ENCODE peak calls at places on chromosomes 6 and 20, in six cellular contexts. One of them, this sample, is unnamed.

GRCh38 chr6:43076093-43076927 is at the start of gene PTK7:
- DNase-seq in neural progenitor cell: peak
- DNase-seq in T-helper 9 cell: no peak
- DNase-seq in neural crest cell: peak
- DNase-seq in effector memory CD4-positive, alpha-beta T cell: no peak
- DNase-seq in GM10248: no peak
- DNase-seq in this sample: no peak

GRCh38 chr6:18656506-18656905 is 269.4 kb downstream of the RNF144B start:
- DNase-seq in neural progenitor cell: no peak
- DNase-seq in T-helper 9 cell: no peak
- DNase-seq in neural crest cell: no peak
- DNase-seq in effector memory CD4-positive, alpha-beta T cell: no peak
- DNase-seq in GM10248: no peak
- DNase-seq in this sample: peak

GRCh38 chr6:107670792-107671199 is 153.3 kb downstream of the SCML4 start:
- DNase-seq in neural progenitor cell: peak
- DNase-seq in T-helper 9 cell: no peak
- DNase-seq in neural crest cell: peak
- DNase-seq in effector memory CD4-positive, alpha-beta T cell: no peak
- DNase-seq in GM10248: peak
- DNase-seq in this sample: no peak

GRCh38 chr6:136790411-136791295 is 1.6 kb downstream of the MAP3K5 start:
- DNase-seq in neural progenitor cell: no peak
- DNase-seq in T-helper 9 cell: no peak
- DNase-seq in neural crest cell: no peak
- DNase-seq in effector memory CD4-positive, alpha-beta T cell: no peak
- DNase-seq in GM10248: no peak
- DNase-seq in this sample: no peak

GRCh38 chr20:46255440-46256104 is 52.7 kb downstream of the CDH22 start:
- DNase-seq in neural progenitor cell: no peak
- DNase-seq in T-helper 9 cell: peak
- DNase-seq in neural crest cell: no peak
- DNase-seq in effector memory CD4-positive, alpha-beta T cell: no peak
- DNase-seq in GM10248: no peak
- DNase-seq in this sample: peak

GRCh38 chr20:61925555-61926252 is 140.0 kb downstream of the TAF4 start:
- DNase-seq in neural progenitor cell: no peak
- DNase-seq in T-helper 9 cell: no peak
- DNase-seq in neural crest cell: no peak
- DNase-seq in effector memory CD4-positive, alpha-beta T cell: no peak
- DNase-seq in GM10248: no peak
- DNase-seq in this sample: no peak

GRCh38 chr20:35976012-35976411 is 7.6 kb downstream of the CNBD2 start:
- DNase-seq in neural progenitor cell: no peak
- DNase-seq in T-helper 9 cell: no peak
- DNase-seq in neural crest cell: no peak
- DNase-seq in effector memory CD4-positive, alpha-beta T cell: no peak
- DNase-seq in GM10248: no peak
- DNase-seq in this sample: no peak

GRCh38 chr20:53597521-53598120 is 4.0 kb upstream of the ZNF217 start:
- DNase-seq in neural progenitor cell: no peak
- DNase-seq in T-helper 9 cell: no peak
- DNase-seq in neural crest cell: no peak
- DNase-seq in effector memory CD4-positive, alpha-beta T cell: no peak
- DNase-seq in GM10248: no peak
- DNase-seq in this sample: no peak

GRCh38 chr6:24936641-24937317 is 1.0 kb upstream of the RIPOR2 start:
- DNase-seq in neural progenitor cell: no peak
- DNase-seq in T-helper 9 cell: peak
- DNase-seq in neural crest cell: no peak
- DNase-seq in effector memory CD4-positive, alpha-beta T cell: peak
- DNase-seq in GM10248: peak
- DNase-seq in this sample: peak

GRCh38 chr6:129704708-129705107 is 5.3 kb downstream of the ARHGAP18 start:
- DNase-seq in neural progenitor cell: no peak
- DNase-seq in T-helper 9 cell: no peak
- DNase-seq in neural crest cell: no peak
- DNase-seq in effector memory CD4-positive, alpha-beta T cell: no peak
- DNase-seq in GM10248: no peak
- DNase-seq in this sample: no peak

GRCh38 chr6:104606361-104606760 is 253.4 kb downstream of the HACE1 start:
- DNase-seq in neural progenitor cell: peak
- DNase-seq in T-helper 9 cell: no peak
- DNase-seq in neural crest cell: no peak
- DNase-seq in effector memory CD4-positive, alpha-beta T cell: no peak
- DNase-seq in GM10248: no peak
- DNase-seq in this sample: no peak

GRCh38 chr6:26493258-26493657 is 6.8 kb upstream of the BTN1A1 start:
- DNase-seq in neural progenitor cell: no peak
- DNase-seq in T-helper 9 cell: no peak
- DNase-seq in neural crest cell: no peak
- DNase-seq in effector memory CD4-positive, alpha-beta T cell: no peak
- DNase-seq in GM10248: peak
- DNase-seq in this sample: no peak

GRCh38 chr6:46903175-46903574 is 18.6 kb downstream of the ADGRF5 start:
- DNase-seq in neural progenitor cell: no peak
- DNase-seq in T-helper 9 cell: no peak
- DNase-seq in neural crest cell: no peak
- DNase-seq in effector memory CD4-positive, alpha-beta T cell: no peak
- DNase-seq in GM10248: no peak
- DNase-seq in this sample: no peak

GRCh38 chr20:35768731-35769664 is 2.8 kb upstream of the PHF20 start:
- DNase-seq in neural progenitor cell: peak
- DNase-seq in T-helper 9 cell: no peak
- DNase-seq in neural crest cell: peak
- DNase-seq in effector memory CD4-positive, alpha-beta T cell: peak
- DNase-seq in GM10248: peak
- DNase-seq in this sample: peak

GRCh38 chr6:159100789-159101182 is 56.0 kb upstream of the TAGAP start:
- DNase-seq in neural progenitor cell: no peak
- DNase-seq in T-helper 9 cell: no peak
- DNase-seq in neural crest cell: no peak
- DNase-seq in effector memory CD4-positive, alpha-beta T cell: no peak
- DNase-seq in GM10248: no peak
- DNase-seq in this sample: no peak

GRCh38 chr20:48702388-48703041 is 125.3 kb downstream of the PREX1 start:
- DNase-seq in neural progenitor cell: no peak
- DNase-seq in T-helper 9 cell: no peak
- DNase-seq in neural crest cell: no peak
- DNase-seq in effector memory CD4-positive, alpha-beta T cell: no peak
- DNase-seq in GM10248: no peak
- DNase-seq in this sample: peak

GRCh38 chr20:9269280-9269971 is 200.5 kb downstream of the PLCB4 start:
- DNase-seq in neural progenitor cell: no peak
- DNase-seq in T-helper 9 cell: no peak
- DNase-seq in neural crest cell: no peak
- DNase-seq in effector memory CD4-positive, alpha-beta T cell: no peak
- DNase-seq in GM10248: no peak
- DNase-seq in this sample: no peak

GRCh38 chr20:54585222-54585621 is 109.8 kb downstream of the DOK5 start:
- DNase-seq in neural progenitor cell: no peak
- DNase-seq in T-helper 9 cell: no peak
- DNase-seq in neural crest cell: no peak
- DNase-seq in effector memory CD4-positive, alpha-beta T cell: no peak
- DNase-seq in GM10248: no peak
- DNase-seq in this sample: no peak

GRCh38 chr6:37125779-37126553 is 44.0 kb upstream of the PIM1 start:
- DNase-seq in neural progenitor cell: peak
- DNase-seq in T-helper 9 cell: no peak
- DNase-seq in neural crest cell: peak
- DNase-seq in effector memory CD4-positive, alpha-beta T cell: no peak
- DNase-seq in GM10248: no peak
- DNase-seq in this sample: no peak

GRCh38 chr6:155108070-155108815 is 113.1 kb downstream of the TIAM2 start:
- DNase-seq in neural progenitor cell: no peak
- DNase-seq in T-helper 9 cell: no peak
- DNase-seq in neural crest cell: no peak
- DNase-seq in effector memory CD4-positive, alpha-beta T cell: no peak
- DNase-seq in GM10248: no peak
- DNase-seq in this sample: no peak

GRCh38 chr20:51380401-51381385 is 161.8 kb downstream of the NFATC2 start:
- DNase-seq in neural progenitor cell: no peak
- DNase-seq in T-helper 9 cell: no peak
- DNase-seq in neural crest cell: no peak
- DNase-seq in effector memory CD4-positive, alpha-beta T cell: no peak
- DNase-seq in GM10248: no peak
- DNase-seq in this sample: no peak

GRCh38 chr20:49850463-49851233 is 38.0 kb downstream of the SLC9A8 start:
- DNase-seq in neural progenitor cell: no peak
- DNase-seq in T-helper 9 cell: no peak
- DNase-seq in neural crest cell: no peak
- DNase-seq in effector memory CD4-positive, alpha-beta T cell: no peak
- DNase-seq in GM10248: no peak
- DNase-seq in this sample: no peak

GRCh38 chr6:111805511-111806181 is 67.6 kb downstream of the FYN start:
- DNase-seq in neural progenitor cell: peak
- DNase-seq in T-helper 9 cell: no peak
- DNase-seq in neural crest cell: no peak
- DNase-seq in effector memory CD4-positive, alpha-beta T cell: no peak
- DNase-seq in GM10248: peak
- DNase-seq in this sample: no peak

GRCh38 chr6:112017760-112018537 is 36.0 kb upstream of the CCN6 start:
- DNase-seq in neural progenitor cell: no peak
- DNase-seq in T-helper 9 cell: no peak
- DNase-seq in neural crest cell: no peak
- DNase-seq in effector memory CD4-positive, alpha-beta T cell: no peak
- DNase-seq in GM10248: no peak
- DNase-seq in this sample: no peak

GRCh38 chr20:63814833-63815612 is 16.0 kb downstream of the ZBTB46 start:
- DNase-seq in neural progenitor cell: no peak
- DNase-seq in T-helper 9 cell: no peak
- DNase-seq in neural crest cell: no peak
- DNase-seq in effector memory CD4-positive, alpha-beta T cell: no peak
- DNase-seq in GM10248: no peak
- DNase-seq in this sample: no peak

GRCh38 chr20:23005761-23006160 is 29.4 kb upstream of the SSTR4 start:
- DNase-seq in neural progenitor cell: no peak
- DNase-seq in T-helper 9 cell: no peak
- DNase-seq in neural crest cell: no peak
- DNase-seq in effector memory CD4-positive, alpha-beta T cell: no peak
- DNase-seq in GM10248: no peak
- DNase-seq in this sample: no peak

GRCh38 chr6:158815379-158815724 is 3.8 kb downstream of the EZR start:
- DNase-seq in neural progenitor cell: no peak
- DNase-seq in T-helper 9 cell: no peak
- DNase-seq in neural crest cell: no peak
- DNase-seq in effector memory CD4-positive, alpha-beta T cell: no peak
- DNase-seq in GM10248: no peak
- DNase-seq in this sample: no peak

GRCh38 chr20:40821438-40821837 is 132.4 kb upstream of the MAFB start:
- DNase-seq in neural progenitor cell: no peak
- DNase-seq in T-helper 9 cell: no peak
- DNase-seq in neural crest cell: no peak
- DNase-seq in effector memory CD4-positive, alpha-beta T cell: no peak
- DNase-seq in GM10248: no peak
- DNase-seq in this sample: no peak

GRCh38 chr20:4158466-4159050 is 143.2 kb upstream of the RNF24 start:
- DNase-seq in neural progenitor cell: no peak
- DNase-seq in T-helper 9 cell: no peak
- DNase-seq in neural crest cell: no peak
- DNase-seq in effector memory CD4-positive, alpha-beta T cell: no peak
- DNase-seq in GM10248: no peak
- DNase-seq in this sample: no peak